ENCODE peak calls at places on chromosomes 4 and X, in seven cellular contexts. B is HCT116, P is H1, T is HepG2, W is K562, M is GM12878, F is SK-N-SH. N is an unnamed sample.
A peak's percentile ranks its signal among the peaks of the same experiment; 100 is the strongest.

GRCh38 chr4:30760560-30760959 is 40.4 kb downstream of the PCDH7 start:
- DNase-seq in P (no peak), T (no peak), M (no peak), W (no peak), F (no peak), B (no peak), N (no peak)

GRCh38 chr4:9925750-9926439 is 95.4 kb downstream of the SLC2A9 start:
- DNase-seq in P (no peak), M (no peak), W (no peak), B (no peak), T (no peak), F (no peak), N (no peak)

GRCh38 chrX:120664081-120664480 is 34.2 kb upstream of the C1GALT1C1 start:
- DNase-seq in W (no peak), F (no peak), T (peak; percentile 7), P (no peak), M (no peak), B (peak; percentile 18), N (peak; percentile 32)

GRCh38 chr4:186067757-186068385 is 1.1 kb upstream of the TLR3 start:
- DNase-seq in T (peak; percentile 67), P (peak; percentile 45), W (no peak), M (peak; percentile 25), B (peak; percentile 64), F (peak; percentile 31), N (peak; percentile 25)

GRCh38 chrX:3286196-3286920 is 60.1 kb downstream of the MXRA5 start:
- DNase-seq in W (no peak), B (peak; percentile 31), M (no peak), P (no peak), T (no peak), F (no peak), N (no peak)

GRCh38 chrX:20521245-20521644 is 254.5 kb upstream of the RPS6KA3 start:
- DNase-seq in T (no peak), M (no peak), W (no peak), F (no peak), B (no peak), P (no peak), N (no peak)

GRCh38 chr4:131013226-131013625 is 1917.3 kb downstream of the C4orf33 start:
- DNase-seq in P (no peak), M (no peak), B (no peak), T (no peak), F (no peak), W (no peak), N (no peak)

GRCh38 chrX:148582353-148582752 is 81.9 kb downstream of the AFF2 start:
- DNase-seq in W (no peak), M (no peak), F (no peak), B (no peak), T (no peak), P (no peak), N (no peak)

GRCh38 chrX:18616688-18617087 is 55.2 kb downstream of the RS1 start:
- DNase-seq in P (no peak), T (no peak), M (no peak), B (no peak), W (no peak), F (no peak), N (no peak)

GRCh38 chrX:74531081-74531480 is 83.3 kb downstream of the RLIM start:
- DNase-seq in P (no peak), T (no peak), F (no peak), M (no peak), B (no peak), W (no peak), N (no peak)

GRCh38 chr4:108317377-108317776 is 148.6 kb upstream of the LEF1 start:
- DNase-seq in B (no peak), P (no peak), F (no peak), T (no peak), M (no peak), W (no peak), N (no peak)

GRCh38 chr4:99414401-99414800 is 20.7 kb downstream of the ADH7 start:
- DNase-seq in F (no peak), W (no peak), P (no peak), M (no peak), B (no peak), T (no peak), N (no peak)
- TF ChIP-seq SIN3A in F (no peak), W (no peak), P (no peak), M (no peak), B (no peak), T (no peak), N (no peak)

GRCh38 chr4:118825799-118826198 is 10.1 kb downstream of the SEC24D start:
- DNase-seq in P (no peak), W (no peak), M (no peak), T (no peak), B (no peak), F (no peak), N (no peak)
- H3K4me1 ChIP-seq in P (peaks cover 9% of the 10 kb centered on the region), W (no peaks in the 10 kb centered on the region), M (peaks cover 18% of the 10 kb centered on the region), T (peaks cover 39% of the 10 kb centered on the region), B (peaks cover 12% of the 10 kb centered on the region), F (peaks cover 12% of the 10 kb centered on the region), N (peaks cover 4% of the 10 kb centered on the region)

GRCh38 chr4:76453232-76453631 is 18.2 kb downstream of the SHROOM3 start:
- DNase-seq in W (no peak), F (no peak), P (no peak), B (no peak), M (no peak), T (no peak), N (no peak)
- H3K27me3 ChIP-seq in W (no peaks in the 10 kb centered on the region), F (no peaks in the 10 kb centered on the region), P (no peaks in the 10 kb centered on the region), B (no peaks in the 10 kb centered on the region), M (no peaks in the 10 kb centered on the region), T (peaks cover 3% of the 10 kb centered on the region), N (peaks cover 5% of the 10 kb centered on the region)

GRCh38 chrX:135484636-135485289 is 35.7 kb upstream of the INTS6L start:
- DNase-seq in M (no peak), B (peak; percentile 21), P (no peak), T (peak; percentile 2), F (peak; percentile 21), W (peak; percentile 21), N (peak; percentile 32)
- TF ChIP-seq SIN3A in M (no peak), B (no peak), P (no peak), T (no peak), F (no peak), W (no peak), N (no peak)